ENCODE peak calls at places on chromosomes 6 and 20, in four cellular contexts. L is K562, C is SK-N-SH, P is WTC11. B is an unnamed sample.

GRCh38 chr6:149065658-149066556 is 251.6 kb upstream of the TAB2 start:
- DNase-seq in L (no peak), C (no peak), P (no peak), B (no peak)

GRCh38 chr6:5109436-5109835 is 24.3 kb downstream of the PPP1R3G start:
- DNase-seq in C (no peak), L (no peak), P (no peak), B (no peak)

GRCh38 chr20:60962367-60963045 is 289.6 kb upstream of the CDH4 start:
- DNase-seq in P (no peak), L (no peak), C (no peak), B (no peak)

GRCh38 chr6:5080574-5080973 is 4.6 kb upstream of the PPP1R3G start:
- DNase-seq in C (no peak), P (no peak), L (no peak), B (no peak)

GRCh38 chr6:165573671-165574070 is 89.4 kb downstream of the PDE10A start:
- DNase-seq in C (peak; percentile 49), L (no peak), P (no peak), B (no peak)

GRCh38 chr6:143027058-143027457 is 33.6 kb upstream of the AIG1 start:
- DNase-seq in P (peak; percentile 62), C (no peak), L (no peak), B (peak; percentile 71)

GRCh38 chr20:24507182-24507853 is 37.9 kb downstream of the SYNDIG1 start:
- DNase-seq in C (no peak), L (no peak), P (no peak), B (peak; percentile 40)

GRCh38 chr6:167350731-167351655 is 26.1 kb downstream of the TTLL2 start:
- DNase-seq in C (peak; percentile 80), P (peak; percentile 97), L (peak; percentile 60), B (peak; percentile 89)

GRCh38 chr6:46949662-46950280 is 28.0 kb upstream of the ADGRF5 start:
- DNase-seq in C (no peak), L (no peak), P (no peak), B (no peak)

GRCh38 chr6:17656092-17656491 is 50.6 kb downstream of the NUP153 start:
- DNase-seq in P (no peak), L (peak; percentile 39), C (peak; percentile 9), B (no peak)

GRCh38 chr20:63895886-63896135 is 885 bp downstream of the DNAJC5 start:
- DNase-seq in P (no peak), C (no peak), L (no peak), B (no peak)

GRCh38 chr6:162389353-162390085 is 338.0 kb downstream of the PRKN start:
- DNase-seq in L (no peak), P (no peak), C (no peak), B (no peak)

GRCh38 chr6:162078126-162078525 is 649.4 kb downstream of the PRKN start:
- DNase-seq in L (no peak), P (no peak), C (no peak), B (no peak)

GRCh38 chr6:44430322-44430721 is 42.8 kb downstream of the CDC5L start:
- DNase-seq in P (no peak), L (no peak), C (no peak), B (no peak)

GRCh38 chr20:14634666-14635065 is 297.3 kb upstream of the FLRT3 start:
- DNase-seq in C (no peak), P (no peak), L (no peak), B (no peak)

GRCh38 chr6:150202934-150203333 is 60.1 kb downstream of the PPP1R14C start:
- DNase-seq in L (no peak), C (no peak), P (no peak), B (no peak)

GRCh38 chr6:130559166-130559565 is 193.3 kb downstream of the TMEM200A start:
- DNase-seq in L (no peak), P (no peak), C (no peak), B (no peak)

GRCh38 chr6:33590531-33591198 is 10.6 kb upstream of the BAK1 start:
- DNase-seq in C (no peak), P (no peak), L (no peak), B (peak; percentile 62)

GRCh38 chr6:69696273-69696672 is 100.5 kb downstream of the LMBRD1 start:
- DNase-seq in L (no peak), P (no peak), C (no peak), B (no peak)

GRCh38 chr20:57860576-57860975 is 150.8 kb upstream of the PMEPA1 start:
- DNase-seq in P (no peak), L (no peak), C (no peak), B (no peak)

GRCh38 chr6:66599541-66599940 is 892.5 kb upstream of the EYS start:
- DNase-seq in C (no peak), L (no peak), P (no peak), B (no peak)

GRCh38 chr20:11772226-11772730 is 145.4 kb upstream of the BTBD3 start:
- DNase-seq in C (no peak), L (no peak), P (no peak), B (no peak)

GRCh38 chr6:158737082-158737709 is 82.0 kb downstream of the EZR start:
- DNase-seq in C (no peak), P (no peak), L (no peak), B (no peak)

GRCh38 chr20:36439040-36439730 is 102.1 kb upstream of the MYL9 start:
- DNase-seq in L (peak; percentile 64), P (peak; percentile 93), C (peak; percentile 86), B (peak; percentile 60)

GRCh38 chr6:30452736-30453507 is 36.4 kb upstream of the HLA-E start:
- DNase-seq in C (no peak), P (no peak), L (no peak), B (no peak)

GRCh38 chr20:58054082-58054481 is 174.4 kb downstream of the ANKRD60 start:
- DNase-seq in P (no peak), C (no peak), L (no peak), B (no peak)

GRCh38 chr6:46273911-46274310 is 103.1 kb upstream of the ENPP5 start:
- DNase-seq in P (no peak), C (no peak), L (no peak), B (no peak)

GRCh38 chr20:35040090-35040489 is 52.5 kb downstream of the TRPC4AP start:
- DNase-seq in C (no peak), P (no peak), L (no peak), B (no peak)

GRCh38 chr20:63056236-63057132 is 49.7 kb upstream of the BHLHE23 start:
- DNase-seq in C (peak; percentile 89), L (peak; percentile 72), P (peak; percentile 80), B (no peak)

GRCh38 chr6:35370799-35371493 is 28.6 kb downstream of the PPARD start:
- DNase-seq in P (no peak), L (no peak), C (no peak), B (no peak)

GRCh38 chr20:33278700-33279099 is 4.3 kb upstream of the BPIFB1 start:
- DNase-seq in L (no peak), C (no peak), P (no peak), B (no peak)

GRCh38 chr20:63863021-63863797 is 1.9 kb upstream of the TPD52L2 start:
- DNase-seq in P (no peak), C (no peak), L (no peak), B (no peak)

DNA sequence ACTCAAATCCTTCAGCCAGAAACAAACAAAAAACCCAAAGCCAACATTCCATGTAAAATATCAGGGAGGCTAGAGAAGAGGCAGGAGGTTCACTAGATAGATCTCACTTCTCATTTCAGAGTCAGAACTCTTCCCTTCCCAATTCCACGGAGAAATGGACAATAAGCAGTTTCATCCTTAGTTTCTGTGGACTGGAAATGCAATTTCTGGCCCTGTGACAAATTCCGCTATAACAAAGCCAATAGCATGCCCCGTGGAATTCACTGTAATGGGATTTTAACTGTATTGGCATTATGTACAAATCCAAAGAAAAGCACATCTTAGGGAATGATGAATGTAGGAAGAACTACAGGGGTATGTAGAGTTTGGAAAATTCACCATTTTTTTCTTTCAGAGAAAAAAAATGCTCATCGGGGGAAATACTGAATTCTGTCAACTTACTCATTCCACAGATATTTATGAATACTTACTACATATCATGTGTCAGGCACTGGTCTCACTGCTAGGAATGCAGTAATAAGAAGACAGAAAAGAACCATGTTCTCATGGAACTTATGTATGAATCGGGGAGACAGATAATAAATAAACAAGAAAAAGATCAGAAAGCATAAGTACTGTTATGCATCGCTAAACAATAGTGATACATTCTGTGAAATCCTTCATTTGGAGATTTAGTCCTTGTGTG is 43.5 kb downstream of the KIF6 start:
- DNase-seq in C (no peak), L (no peak), P (no peak), B (no peak)
- TF ChIP-seq TEAD4 in C (no peak), L (no peak), P (no peak), B (no peak)

GRCh38 chr20:51894619-51895018 is 92.3 kb upstream of the SALL4 start:
- DNase-seq in L (no peak), C (no peak), P (no peak), B (no peak)

GRCh38 chr20:51900443-51900842 is 98.1 kb upstream of the SALL4 start:
- DNase-seq in L (no peak), C (no peak), P (no peak), B (no peak)

GRCh38 chr20:51898788-51899187 is 96.5 kb upstream of the SALL4 start:
- DNase-seq in P (no peak), C (no peak), L (no peak), B (no peak)

GRCh38 chr20:51902933-51903332 is 100.6 kb upstream of the SALL4 start:
- DNase-seq in P (no peak), L (no peak), C (no peak), B (no peak)

GRCh38 chr20:51899674-51900073 is 97.4 kb upstream of the SALL4 start:
- DNase-seq in C (no peak), L (peak; percentile 19), P (no peak), B (no peak)
- TF ChIP-seq TEAD4 in C (no peak), L (no peak), P (no peak), B (no peak)

DNA sequence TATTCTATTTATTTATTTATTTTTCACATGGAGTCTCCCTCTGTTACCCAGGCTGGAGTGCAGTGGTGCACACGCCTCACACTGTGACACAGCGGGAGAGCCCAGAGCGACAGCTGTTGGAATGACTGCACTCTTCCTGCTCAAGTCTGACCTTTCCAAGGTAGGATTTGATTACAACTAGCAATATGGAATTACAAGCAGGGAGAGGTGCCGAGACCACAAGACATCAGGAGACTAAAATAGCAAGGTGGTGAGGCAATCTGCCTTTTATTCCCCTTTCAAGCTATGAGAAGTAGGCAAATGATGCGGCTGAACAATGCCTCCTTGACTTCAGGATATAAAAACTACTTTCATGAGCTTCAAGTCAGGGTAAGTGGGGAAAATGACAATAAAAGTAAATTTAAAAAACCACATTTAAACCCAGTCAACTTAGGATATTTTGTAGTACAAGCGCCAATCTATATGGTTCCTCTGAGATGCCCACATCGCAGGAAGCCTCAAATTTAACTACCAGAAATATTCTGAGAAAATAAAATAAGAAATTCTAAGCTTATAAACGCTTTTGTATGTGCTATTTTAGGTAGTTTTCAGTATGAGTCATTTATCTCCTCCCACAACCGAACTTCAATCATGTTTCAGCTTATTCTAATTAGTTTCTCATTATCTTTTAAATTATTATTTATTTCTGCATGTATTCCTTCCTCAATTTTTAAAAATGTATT is 146.9 kb upstream of the SGK1 start:
- DNase-seq in L (no peak), P (no peak), C (no peak), B (no peak)
- TF ChIP-seq TEAD4 in L (no peak), P (no peak), C (no peak), B (no peak)

GRCh38 chr6:139119553-139119952 is 15.3 kb upstream of the HECA start:
- DNase-seq in P (no peak), L (no peak), C (no peak), B (no peak)

GRCh38 chr6:139126255-139126654 is 8.6 kb upstream of the HECA start:
- DNase-seq in L (no peak), C (no peak), P (no peak), B (no peak)

GRCh38 chr6:139129284-139129683 is 5.6 kb upstream of the HECA start:
- DNase-seq in L (no peak), P (no peak), C (no peak), B (no peak)

GRCh38 chr6:139124887-139125672 is 9.8 kb upstream of the HECA start:
- DNase-seq in C (peak; percentile 39), L (peak; percentile 59), P (peak; percentile 38), B (no peak)
- TF ChIP-seq TEAD4 in C (no peak), L (no peak), P (no peak), B (no peak)

GRCh38 chr6:113102761-113103160 is 754.4 kb upstream of the MARCKS start:
- DNase-seq in C (no peak), P (no peak), L (no peak), B (no peak)
- TF ChIP-seq TEAD4 in C (no peak), P (no peak), L (no peak), B (no peak)